ENCODE peak calls at places on chromosomes 12 and 14, in eight cellular contexts. S is aorta; P is BE2C; J is IMR-90; M is lung; T is psoas muscle; R is body of pancreas; X is naive thymus-derived CD4-positive, alpha-beta T cell. B is an unnamed sample.

GRCh38 chr12:11688831-11689230 is 39.4 kb downstream of the ETV6 start:
- DNase-seq in M (no peak), S (no peak), R (no peak), X (no peak), T (no peak), P (no peak), J (peak; percentile 55), B (no peak)

GRCh38 chr12:58764100-58764953 is 156.0 kb downstream of the LRIG3 start:
- DNase-seq in S (no peak), J (peak; percentile 46), X (no peak), T (no peak), P (no peak), R (no peak), M (no peak), B (peak; percentile 42)

GRCh38 chr12:108750471-108751402 is 19.4 kb upstream of the CORO1C start:
- DNase-seq in S (no peak), R (no peak), J (no peak), M (no peak), T (no peak), P (peak; percentile 14), X (no peak), B (no peak)

GRCh38 chr14:86852530-86852929 is 1140.5 kb downstream of the GALC start:
- DNase-seq in J (peak; percentile 87), M (no peak), T (no peak), S (no peak), R (no peak), P (no peak), X (no peak), B (no peak)

GRCh38 chr14:62777510-62777909 is 267.7 kb downstream of the KCNH5 start:
- DNase-seq in J (no peak), M (no peak), R (no peak), T (no peak), S (no peak), X (no peak), P (no peak), B (no peak)

GRCh38 chr12:6140646-6141045 is 16.2 kb upstream of the VWF start:
- DNase-seq in T (no peak), R (no peak), J (no peak), P (no peak), S (no peak), M (no peak), X (no peak), B (no peak)

GRCh38 chr12:68617160-68617926 is 6.6 kb downstream of the RAP1B start:
- DNase-seq in R (no peak), X (no peak), M (no peak), J (peak; percentile 74), P (no peak), S (no peak), T (no peak), B (no peak)

GRCh38 chr14:95557832-95558231 is 23.0 kb downstream of the GLRX5 start:
- DNase-seq in S (no peak), X (no peak), R (no peak), P (no peak), J (no peak), T (no peak), M (no peak), B (no peak)

GRCh38 chr12:92444763-92445162 is 258.0 kb upstream of the PLEKHG7 start:
- DNase-seq in P (no peak), R (no peak), X (no peak), T (no peak), S (peak; percentile 69), M (no peak), J (no peak), B (no peak)

GRCh38 chr12:47877081-47877480 is 27.7 kb downstream of the VDR start:
- DNase-seq in R (no peak), T (no peak), P (no peak), S (no peak), M (no peak), J (no peak), X (no peak), B (no peak)

GRCh38 chr12:110530511-110530910 is 28.4 kb downstream of the RAD9B start:
- DNase-seq in S (no peak), M (no peak), T (no peak), J (no peak), P (no peak), X (no peak), R (no peak), B (no peak)

GRCh38 chr12:110531741-110532333 is 29.7 kb downstream of the RAD9B start:
- DNase-seq in J (peak; percentile 53), P (no peak), R (no peak), M (no peak), X (no peak), T (no peak), S (no peak), B (no peak)

GRCh38 chr12:110532644-110533043 is 30.5 kb downstream of the RAD9B start:
- DNase-seq in S (no peak), J (no peak), P (no peak), X (no peak), M (no peak), R (no peak), T (no peak), B (no peak)

GRCh38 chr12:110534811-110535210 is 32.7 kb downstream of the RAD9B start:
- DNase-seq in R (no peak), S (no peak), J (no peak), T (no peak), M (no peak), X (no peak), P (no peak), B (no peak)

DNA sequence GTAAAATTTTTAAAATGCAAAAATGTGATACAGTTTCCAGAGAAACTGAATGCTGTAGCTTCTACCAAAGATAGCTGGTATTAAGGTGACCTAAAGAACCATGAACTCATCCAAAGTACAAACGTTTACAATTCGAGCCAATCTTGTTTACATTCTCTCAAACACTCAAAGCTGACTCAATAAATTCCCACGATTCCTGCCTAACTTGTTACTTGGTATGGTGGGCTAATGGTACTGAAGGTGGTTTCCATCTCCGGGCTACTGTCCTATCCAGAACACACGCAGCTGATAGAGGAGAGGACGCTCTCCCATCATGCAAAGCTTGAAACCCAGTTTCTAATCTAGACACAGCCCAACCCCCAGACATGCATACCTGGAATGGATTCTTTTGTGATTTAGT is 31.5 kb downstream of the RAD9B start:
- DNase-seq in S (no peak), M (no peak), P (no peak), R (no peak), X (no peak), J (peak; percentile 92), T (no peak), B (no peak)
- H3K4me3 ChIP-seq in S (no peak overlapping the region), M (no peak overlapping the region), P (no peak overlapping the region), R (no peak overlapping the region), X (no peak overlapping the region), J (no peak overlapping the region), T (no peak overlapping the region), B (no peak overlapping the region)

GRCh38 chr14:77035267-77035666 is 6.8 kb upstream of the IRF2BPL start:
- DNase-seq in R (no peak), X (no peak), J (no peak), T (no peak), M (no peak), P (no peak), S (no peak), B (no peak)
- H3K4me1 ChIP-seq in R (peaks cover 91% of the 10 kb centered on the region), X (peaks cover 69% of the 10 kb centered on the region), J (peaks cover 32% of the 10 kb centered on the region), T (peaks cover 46% of the 10 kb centered on the region), M (peaks cover 24% of the 10 kb centered on the region), P (peaks cover 36% of the 10 kb centered on the region), S (peaks cover 5% of the 10 kb centered on the region), B (peaks cover 56% of the 10 kb centered on the region)

GRCh38 chr12:57725851-57726150 is 12.7 kb downstream of the AGAP2 start:
- DNase-seq in S (no peak), T (no peak), P (no peak), M (no peak), J (no peak), R (no peak), X (no peak), B (no peak)

GRCh38 chr12:57727758-57728395 is 10.7 kb downstream of the AGAP2 start:
- DNase-seq in T (no peak), R (peak; percentile 26), X (no peak), S (no peak), J (no peak), P (no peak), M (no peak), B (no peak)

GRCh38 chr12:57724936-57725740 is 13.4 kb downstream of the AGAP2 start:
- DNase-seq in X (no peak), M (no peak), T (no peak), S (no peak), J (no peak), P (no peak), R (no peak), B (no peak)

GRCh38 chr12:57726884-57727757 is 11.4 kb downstream of the AGAP2 start:
- DNase-seq in S (peak; percentile 66), J (no peak), X (no peak), M (no peak), R (peak; percentile 67), T (peak; percentile 53), P (peak; percentile 57), B (no peak)

DNA sequence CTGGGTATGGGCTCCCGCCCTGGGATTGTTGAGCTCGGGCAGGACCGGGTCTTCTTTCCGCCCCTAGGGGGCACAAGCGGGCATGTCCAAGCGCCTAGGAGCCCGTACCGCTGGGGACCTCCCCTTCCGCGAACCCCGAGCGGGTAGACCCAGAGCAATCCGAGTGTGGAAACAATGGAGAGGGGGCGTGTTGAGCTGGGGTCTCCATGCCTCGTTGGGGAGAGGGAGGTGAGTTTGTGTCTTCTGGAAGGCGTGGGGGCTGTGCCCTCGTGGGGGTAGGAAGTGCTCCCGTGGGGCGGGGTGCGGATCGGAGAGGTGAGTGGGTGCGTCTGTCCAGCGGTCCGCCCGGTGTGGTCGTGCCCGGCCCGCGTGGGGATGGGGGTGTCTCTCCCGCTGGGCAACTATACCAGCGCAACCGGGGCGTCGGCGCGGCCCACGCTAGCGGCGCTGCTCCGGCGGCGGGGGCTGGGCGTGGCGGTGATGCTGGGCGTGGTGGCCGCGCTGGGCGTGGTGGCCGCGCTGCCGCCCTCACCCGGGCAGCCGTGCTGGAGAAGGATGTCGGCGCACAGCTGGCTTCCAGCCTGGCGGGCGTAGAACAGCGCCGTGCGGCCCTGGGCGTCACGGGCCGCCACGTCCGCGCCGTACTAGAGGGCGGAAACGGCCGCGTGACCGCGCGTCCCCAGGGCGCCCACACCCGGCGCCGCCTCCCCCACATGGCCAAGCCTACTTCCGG is 12.2 kb downstream of the AGAP2 start:
- DNase-seq in R (peak; percentile 89), J (peak; percentile 76), S (peak; percentile 81), M (peak; percentile 76), T (peak; percentile 81), P (peak; percentile 95), X (no peak), B (no peak)
- H3K36me3 ChIP-seq in R (no peaks in the 10 kb centered on the region), J (peaks cover 6% of the 10 kb centered on the region), S (no peaks in the 10 kb centered on the region), M (peaks cover 2% of the 10 kb centered on the region), T (no peaks in the 10 kb centered on the region), P (no peaks in the 10 kb centered on the region), X (peaks cover 14% of the 10 kb centered on the region), B (no peaks in the 10 kb centered on the region)

GRCh38 chr12:40107803-40108620 is 2.1 kb upstream of the SLC2A13 start:
- DNase-seq in R (no peak), P (no peak), T (no peak), J (no peak), S (no peak), X (no peak), M (no peak), B (no peak)

GRCh38 chr12:40106202-40106533 is 287 bp upstream of the SLC2A13 start:
- DNase-seq in M (no peak), J (no peak), X (no peak), R (no peak), T (no peak), P (no peak), S (no peak), B (no peak)

GRCh38 chr12:40105515-40106201 is at the start of gene SLC2A13:
- DNase-seq in S (peak; percentile 81), M (peak; percentile 62), X (peak; percentile 64), R (peak; percentile 89), T (peak; percentile 75), P (peak; percentile 81), J (peak; percentile 59), B (peak; percentile 59)

GRCh38 chr12:40106655-40107054 is 774 bp upstream of the SLC2A13 start:
- DNase-seq in T (no peak), X (no peak), S (no peak), J (no peak), M (no peak), P (no peak), R (no peak), B (no peak)

GRCh38 chr12:40107098-40107802 is 1.4 kb upstream of the SLC2A13 start:
- DNase-seq in R (peak; percentile 96), S (peak; percentile 90), P (peak; percentile 89), T (peak; percentile 83), X (peak; percentile 79), J (peak; percentile 79), M (peak; percentile 91), B (peak; percentile 80)
- H3K4me3 ChIP-seq in R (peak overlapping the region; percentile 10), S (peak overlapping the region; percentile 81), P (no peak overlapping the region), T (peak overlapping the region; percentile 92), X (peak overlapping the region; percentile 50), J (peak overlapping the region; percentile 42), M (no peak overlapping the region), B (no peak overlapping the region)